ENCODE peak calls at places on chromosomes 7 and 10, in eight cellular contexts. P, E, Q, H, W, B, T and S are unnamed samples.

GRCh38 chr7:17134786-17135185 is 163.7 kb upstream of the AHR start:
- DNase-seq in P (no peak), E (no peak), Q (no peak), H (no peak), W (no peak), B (no peak), T (no peak), S (no peak)

GRCh38 chr10:124624875-124625274 is 119.3 kb downstream of the FAM53B start:
- DNase-seq in P (no peak), E (no peak), Q (no peak), H (no peak), W (no peak), B (no peak), T (no peak), S (no peak)

GRCh38 chr10:67665491-67665890 is 30.5 kb downstream of the CTNNA3 start:
- DNase-seq in P (no peak), E (no peak), Q (peak; percentile 64), H (no peak), W (no peak), B (peak; percentile 63), T (no peak), S (no peak)

GRCh38 chr7:154698726-154699291 is 304.1 kb downstream of the PAXIP1 start:
- DNase-seq in P (no peak), E (no peak), Q (no peak), H (no peak), W (no peak), B (no peak), T (no peak), S (no peak)

GRCh38 chr7:2379161-2379560 is 24.2 kb upstream of the CHST12 start:
- DNase-seq in P (no peak), E (no peak), Q (no peak), H (no peak), W (no peak), B (no peak), T (no peak), S (no peak)

GRCh38 chr7:46932656-46933424 is 649.1 kb downstream of the TNS3 start:
- DNase-seq in P (no peak), E (peak; percentile 86), Q (no peak), H (peak; percentile 96), W (peak; percentile 96), B (no peak), T (peak; percentile 67), S (peak; percentile 99)

GRCh38 chr7:116182023-116182422 is 28.3 kb upstream of the TES start:
- DNase-seq in P (no peak), E (no peak), Q (no peak), H (no peak), W (no peak), B (no peak), T (no peak), S (no peak)

GRCh38 chr10:119439922-119440321 is 102.6 kb downstream of the RGS10 start:
- DNase-seq in P (no peak), E (no peak), Q (no peak), H (no peak), W (no peak), B (no peak), T (no peak), S (no peak)

GRCh38 chr10:15744217-15744865 is 24.6 kb upstream of the ITGA8 start:
- DNase-seq in P (peak; percentile 25), E (no peak), Q (peak; percentile 66), H (peak; percentile 56), W (peak; percentile 68), B (no peak), T (no peak), S (no peak)

GRCh38 chr10:103792547-103792946 is 62.8 kb downstream of the SH3PXD2A start:
- DNase-seq in P (no peak), E (peak; percentile 20), Q (no peak), H (peak; percentile 69), W (peak; percentile 6), B (no peak), T (peak; percentile 62), S (no peak)

GRCh38 chr7:148856035-148856881 is 27.8 kb downstream of the EZH2 start:
- DNase-seq in P (no peak), E (no peak), Q (peak; percentile 28), H (peak; percentile 28), W (peak; percentile 47), B (no peak), T (no peak), S (no peak)

GRCh38 chr10:114501650-114502049 is 97.3 kb upstream of the AFAP1L2 start:
- DNase-seq in P (no peak), E (no peak), Q (no peak), H (no peak), W (no peak), B (no peak), T (no peak), S (no peak)
- TF ChIP-seq CTCF in P (no peak), E (no peak), Q (peak; percentile 4), H (no peak), W (no peak), B (no peak), T (no peak), S (no peak)

GRCh38 chr7:70208236-70209063 is 610.2 kb downstream of the AUTS2 start:
- DNase-seq in P (no peak), E (no peak), Q (no peak), H (no peak), W (no peak), B (no peak), T (no peak), S (no peak)

GRCh38 chr7:70215491-70215890 is 617.2 kb downstream of the AUTS2 start:
- DNase-seq in P (no peak), E (no peak), Q (no peak), H (no peak), W (no peak), B (no peak), T (no peak), S (no peak)

GRCh38 chr7:70210200-70210960 is 612.1 kb downstream of the AUTS2 start:
- DNase-seq in P (no peak), E (no peak), Q (no peak), H (no peak), W (no peak), B (no peak), T (no peak), S (no peak)
- H3K4me3 ChIP-seq in P (no peak overlapping the region), E (no peak overlapping the region), Q (no peak overlapping the region), H (no peak overlapping the region), W (no peak overlapping the region), B (no peak overlapping the region), T (no peak overlapping the region), S (no peak overlapping the region)

DNA sequence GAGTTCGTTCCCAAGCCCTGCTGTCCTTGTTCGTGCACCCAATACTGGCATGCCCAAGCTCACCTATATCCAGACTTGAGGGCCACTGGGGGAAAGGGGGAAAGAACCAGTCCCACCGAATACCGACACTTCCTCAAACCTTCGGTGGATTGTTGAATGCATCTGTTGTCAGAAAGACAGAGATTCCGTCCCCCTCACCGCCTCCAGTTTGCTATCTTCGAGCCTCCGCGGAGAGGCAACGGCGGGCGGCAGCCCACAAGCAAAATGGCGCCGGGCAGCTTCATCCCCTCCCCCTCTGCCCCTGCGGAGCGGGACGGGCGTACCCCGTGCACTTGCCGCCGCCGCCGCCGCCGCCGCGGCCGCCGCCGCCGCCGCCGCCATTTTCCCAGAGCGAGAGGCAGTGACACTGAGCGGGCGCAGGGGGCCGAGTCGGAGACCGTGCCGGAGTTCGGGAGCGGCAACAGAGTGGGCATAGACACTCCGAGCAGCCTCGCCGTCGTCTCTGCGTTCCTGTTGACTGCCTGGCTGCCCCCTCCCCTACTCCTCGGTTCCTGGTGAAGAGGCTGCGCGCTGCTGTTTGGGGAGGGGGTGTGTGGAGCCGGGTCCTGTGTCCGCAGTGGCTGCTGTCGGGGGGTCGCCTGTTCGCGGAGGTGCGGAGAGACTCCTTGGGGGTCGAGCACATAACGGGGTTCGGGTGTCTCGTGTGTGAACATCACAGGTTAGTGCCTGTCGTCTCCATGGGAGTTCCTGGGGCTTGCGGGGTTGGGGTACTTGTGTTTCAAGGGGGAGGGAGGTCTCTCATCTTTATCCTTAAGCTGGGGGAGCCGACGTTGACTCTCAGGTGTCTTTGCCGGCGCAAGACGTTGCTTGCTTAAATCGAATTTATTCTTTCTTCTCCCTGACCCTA is at the start of gene KMT2E:
- DNase-seq in P (peak; percentile 91), E (peak; percentile 65), Q (peak; percentile 57), H (peak; percentile 77), W (peak; percentile 87), B (peak; percentile 90), T (peak; percentile 94), S (peak; percentile 34)
- TF ChIP-seq CTCF in P (no peak), E (no peak), Q (no peak), H (peak; percentile 20), W (no peak), B (no peak), T (no peak), S (peak; percentile 14)

GRCh38 chr7:832292-832967 is at the start of gene SUN1:
- DNase-seq in P (no peak), E (no peak), Q (peak; percentile 87), H (peak; percentile 88), W (peak; percentile 84), B (no peak), T (peak; percentile 51), S (peak; percentile 39)
- H3K4me3 ChIP-seq in P (no peak within 1 kb of the TSS), E (peak within 1 kb of the TSS; percentile 8), Q (peak within 1 kb of the TSS; percentile 31), H (no peak within 1 kb of the TSS), W (peak within 1 kb of the TSS; percentile 27), B (no peak within 1 kb of the TSS), T (peak within 1 kb of the TSS; percentile 2), S (peak within 1 kb of the TSS; percentile 17)

GRCh38 chr7:70700055-70700934 is 431.6 kb upstream of the GALNT17 start:
- DNase-seq in P (no peak), E (no peak), Q (no peak), H (no peak), W (no peak), B (no peak), T (no peak), S (no peak)
- TF ChIP-seq CTCF in P (no peak), E (no peak), Q (no peak), H (no peak), W (no peak), B (no peak), T (no peak), S (no peak)

GRCh38 chr7:73718905-73719805 is at the start of gene STX1A:
- DNase-seq in P (no peak), E (no peak), Q (no peak), H (peak; percentile 59), W (peak; percentile 66), B (peak; percentile 85), T (no peak), S (no peak)

GRCh38 chr7:73717991-73718405 is 1.5 kb downstream of the STX1A start:
- DNase-seq in P (no peak), E (no peak), Q (peak; percentile 73), H (peak; percentile 93), W (peak; percentile 84), B (no peak), T (no peak), S (peak; percentile 59)

GRCh38 chr7:73718438-73718881 is 1.0 kb downstream of the STX1A start:
- DNase-seq in P (no peak), E (no peak), Q (no peak), H (no peak), W (no peak), B (no peak), T (no peak), S (no peak)

GRCh38 chr7:73721237-73721848 is 1.9 kb upstream of the STX1A start:
- DNase-seq in P (peak; percentile 84), E (no peak), Q (no peak), H (no peak), W (no peak), B (peak; percentile 76), T (no peak), S (no peak)

GRCh38 chr7:73719806-73720169 is 319 bp upstream of the STX1A start:
- DNase-seq in P (no peak), E (no peak), Q (no peak), H (no peak), W (no peak), B (no peak), T (no peak), S (no peak)
- H3K4me3 ChIP-seq in P (peak overlapping the region; percentile 79), E (peak overlapping the region; percentile 58), Q (peak overlapping the region; percentile 31), H (peak overlapping the region; percentile 46), W (peak overlapping the region; percentile 45), B (peak overlapping the region; percentile 27), T (peak overlapping the region; percentile 88), S (peak overlapping the region; percentile 40)